ENCODE peak calls at places on chromosomes 4 and X, in five cellular contexts. One of them, this sample, is unnamed.

GRCh38 chr4:140150636-140150885 is 3.4 kb downstream of the MAML3 start:
- DNase-seq in GM13976: no peak
- DNase-seq in mesothelial cell of epicardium: peak; percentile 84
- DNase-seq in K562: no peak
- DNase-seq in cardiac fibroblast: no peak
- DNase-seq in this sample: no peak

GRCh38 chr4:38308728-38309315 is 348.6 kb downstream of the PTTG2 start:
- DNase-seq in GM13976: no peak
- DNase-seq in mesothelial cell of epicardium: no peak
- DNase-seq in K562: no peak
- DNase-seq in cardiac fibroblast: peak; percentile 19
- DNase-seq in this sample: no peak

GRCh38 chr4:104447346-104447745 is 47.3 kb downstream of the CXXC4 start:
- DNase-seq in GM13976: no peak
- DNase-seq in mesothelial cell of epicardium: no peak
- DNase-seq in K562: no peak
- DNase-seq in cardiac fibroblast: no peak
- DNase-seq in this sample: no peak

GRCh38 chr4:5973486-5974220 is 44.6 kb downstream of the C4orf50 start:
- DNase-seq in GM13976: no peak
- DNase-seq in mesothelial cell of epicardium: no peak
- DNase-seq in K562: no peak
- DNase-seq in cardiac fibroblast: no peak
- DNase-seq in this sample: peak; percentile 70

GRCh38 chrX:22399793-22400192 is 127.1 kb downstream of the CBLL2 start:
- DNase-seq in GM13976: no peak
- DNase-seq in mesothelial cell of epicardium: no peak
- DNase-seq in K562: no peak
- DNase-seq in cardiac fibroblast: no peak
- DNase-seq in this sample: no peak

GRCh38 chr4:78059524-78059889 is 2.4 kb downstream of the FRAS1 start:
- DNase-seq in GM13976: peak; percentile 22
- DNase-seq in mesothelial cell of epicardium: peak; percentile 52
- DNase-seq in K562: peak; percentile 44
- DNase-seq in cardiac fibroblast: peak; percentile 91
- DNase-seq in this sample: no peak

GRCh38 chrX:119706616-119707015 is 13.6 kb upstream of the SEPTIN6 start:
- DNase-seq in GM13976: no peak
- DNase-seq in mesothelial cell of epicardium: no peak
- DNase-seq in K562: no peak
- DNase-seq in cardiac fibroblast: no peak
- DNase-seq in this sample: no peak

GRCh38 chrX:131521824-131522223 is 22.1 kb upstream of the OR13H1 start:
- DNase-seq in GM13976: no peak
- DNase-seq in mesothelial cell of epicardium: no peak
- DNase-seq in K562: no peak
- DNase-seq in cardiac fibroblast: no peak
- DNase-seq in this sample: no peak

GRCh38 chrX:5823861-5824260 is 404.8 kb downstream of the NLGN4X start:
- DNase-seq in GM13976: no peak
- DNase-seq in mesothelial cell of epicardium: no peak
- DNase-seq in K562: no peak
- DNase-seq in cardiac fibroblast: no peak
- DNase-seq in this sample: no peak

GRCh38 chrX:109826954-109827708 is 94.1 kb upstream of the ACSL4 start:
- DNase-seq in GM13976: no peak
- DNase-seq in mesothelial cell of epicardium: no peak
- DNase-seq in K562: no peak
- DNase-seq in cardiac fibroblast: peak; percentile 76
- DNase-seq in this sample: no peak

GRCh38 chr4:132227349-132228165 is 921.5 kb upstream of the PCDH10 start:
- DNase-seq in GM13976: no peak
- DNase-seq in mesothelial cell of epicardium: peak; percentile 50
- DNase-seq in K562: peak; percentile 10
- DNase-seq in cardiac fibroblast: peak; percentile 58
- DNase-seq in this sample: no peak

GRCh38 chr4:10104211-10104990 is 12.2 kb downstream of the WDR1 start:
- DNase-seq in GM13976: peak; percentile 71
- DNase-seq in mesothelial cell of epicardium: no peak
- DNase-seq in K562: no peak
- DNase-seq in cardiac fibroblast: no peak
- DNase-seq in this sample: no peak

GRCh38 chr4:139857021-139857420 is 191.4 kb downstream of the MGST2 start:
- DNase-seq in GM13976: no peak
- DNase-seq in mesothelial cell of epicardium: no peak
- DNase-seq in K562: no peak
- DNase-seq in cardiac fibroblast: no peak
- DNase-seq in this sample: no peak

GRCh38 chr4:75655562-75655961 is 17.6 kb downstream of the G3BP2 start:
- DNase-seq in GM13976: peak; percentile 39
- DNase-seq in mesothelial cell of epicardium: no peak
- DNase-seq in K562: no peak
- DNase-seq in cardiac fibroblast: no peak
- DNase-seq in this sample: no peak

GRCh38 chr4:73248416-73248815 is 10.2 kb downstream of the ANKRD17 start:
- DNase-seq in GM13976: no peak
- DNase-seq in mesothelial cell of epicardium: no peak
- DNase-seq in K562: no peak
- DNase-seq in cardiac fibroblast: no peak
- DNase-seq in this sample: no peak

GRCh38 chr4:184267673-184268573 is 50.2 kb upstream of the ENPP6 start:
- DNase-seq in GM13976: peak; percentile 72
- DNase-seq in mesothelial cell of epicardium: no peak
- DNase-seq in K562: peak; percentile 53
- DNase-seq in cardiac fibroblast: peak; percentile 89
- DNase-seq in this sample: no peak

GRCh38 chr4:5383191-5383980 is 325.0 kb downstream of the EVC2 start:
- DNase-seq in GM13976: no peak
- DNase-seq in mesothelial cell of epicardium: no peak
- DNase-seq in K562: no peak
- DNase-seq in cardiac fibroblast: no peak
- DNase-seq in this sample: no peak

GRCh38 chr4:95190751-95191436 is 357.9 kb downstream of the UNC5C start:
- DNase-seq in GM13976: no peak
- DNase-seq in mesothelial cell of epicardium: peak; percentile 61
- DNase-seq in K562: no peak
- DNase-seq in cardiac fibroblast: no peak
- DNase-seq in this sample: no peak

GRCh38 chrX:64334467-64334866 is 60.8 kb downstream of the MTMR8 start:
- DNase-seq in GM13976: no peak
- DNase-seq in mesothelial cell of epicardium: no peak
- DNase-seq in K562: no peak
- DNase-seq in cardiac fibroblast: no peak
- DNase-seq in this sample: no peak

GRCh38 chr4:182552948-182553347 is 309.7 kb downstream of the TENM3 start:
- DNase-seq in GM13976: no peak
- DNase-seq in mesothelial cell of epicardium: no peak
- DNase-seq in K562: no peak
- DNase-seq in cardiac fibroblast: no peak
- DNase-seq in this sample: no peak

GRCh38 chr4:109690690-109691410 is 12.4 kb downstream of the CASP6 start:
- DNase-seq in GM13976: no peak
- DNase-seq in mesothelial cell of epicardium: no peak
- DNase-seq in K562: no peak
- DNase-seq in cardiac fibroblast: no peak
- DNase-seq in this sample: no peak

GRCh38 chr4:95289028-95289634 is 259.6 kb downstream of the UNC5C start:
- DNase-seq in GM13976: no peak
- DNase-seq in mesothelial cell of epicardium: no peak
- DNase-seq in K562: peak; percentile 58
- DNase-seq in cardiac fibroblast: peak; percentile 57
- DNase-seq in this sample: no peak

GRCh38 chrX:37349131-37350033 is at the start of gene PRRG1:
- DNase-seq in GM13976: no peak
- DNase-seq in mesothelial cell of epicardium: peak; percentile 75
- DNase-seq in K562: peak; percentile 77
- DNase-seq in cardiac fibroblast: peak; percentile 90
- DNase-seq in this sample: peak; percentile 92